ENCODE peak calls at places on chromosomes 12 and 14, in five cellular contexts. J is NT2/D1, O is HepG2, R is H1, C is GM12878. Y is an unnamed sample.
A peak's percentile ranks its signal among the peaks of the same experiment; 100 is the strongest.

GRCh38 chr12:6262635-6263034 is 47.8 kb upstream of the PLEKHG6 start:
- DNase-seq in J (no peak), O (no peak), R (no peak), C (no peak), Y (no peak)

GRCh38 chr12:123126294-123127144 is 24.4 kb downstream of the PITPNM2 start:
- DNase-seq in J (no peak), O (peak; percentile 83), R (no peak), C (no peak), Y (no peak)

GRCh38 chr12:12718382-12718761 is 1.2 kb downstream of the CDKN1B start:
- DNase-seq in J (no peak), O (no peak), R (no peak), C (no peak), Y (no peak)

GRCh38 chr14:53384073-53384472 is 230.9 kb upstream of the DDHD1 start:
- DNase-seq in J (no peak), O (no peak), R (no peak), C (no peak), Y (no peak)

GRCh38 chr12:10620078-10620779 is 6.8 kb upstream of the MAGOHB start:
- DNase-seq in J (no peak), O (no peak), R (no peak), C (no peak), Y (no peak)

GRCh38 chr12:65292241-65292640 is 13.8 kb downstream of the MSRB3 start:
- DNase-seq in J (no peak), O (no peak), R (no peak), C (no peak), Y (no peak)

GRCh38 chr12:19945559-19946485 is 422.5 kb upstream of the PDE3A start:
- DNase-seq in J (no peak), O (no peak), R (no peak), C (no peak), Y (no peak)

GRCh38 chr12:43835264-43835655 is 621 bp upstream of the TMEM117 start:
- DNase-seq in J (no peak), O (no peak), R (no peak), C (no peak), Y (no peak)

GRCh38 chr12:50458606-50459005 is 46.2 kb upstream of the DIP2B start:
- DNase-seq in J (no peak), O (no peak), R (no peak), C (no peak), Y (no peak)

GRCh38 chr12:112843272-112843671 is 51.7 kb downstream of the RPH3A start:
- DNase-seq in J (peak; percentile 67), O (no peak), R (no peak), C (no peak), Y (no peak)
- TF ChIP-seq SUZ12 in J (no peak), O (no peak), R (no peak), C (no peak), Y (no peak)

GRCh38 chr12:42002563-42002962 is 142.1 kb downstream of the GXYLT1 start:
- DNase-seq in J (no peak), O (no peak), R (no peak), C (no peak), Y (no peak)

GRCh38 chr12:41998451-41998850 is 146.2 kb downstream of the GXYLT1 start:
- DNase-seq in J (no peak), O (no peak), R (no peak), C (no peak), Y (no peak)

GRCh38 chr12:42003031-42003430 is 141.6 kb downstream of the GXYLT1 start:
- DNase-seq in J (no peak), O (no peak), R (no peak), C (no peak), Y (no peak)
- TF ChIP-seq SUZ12 in J (no peak), O (no peak), R (no peak), C (no peak), Y (no peak)

GRCh38 chr12:51752490-51752889 is 96.0 kb downstream of the FIGNL2 start:
- DNase-seq in J (no peak), O (no peak), R (no peak), C (no peak), Y (peak; percentile 60)
- TF ChIP-seq SUZ12 in J (no peak), O (no peak), R (no peak), C (no peak), Y (no peak)

DNA sequence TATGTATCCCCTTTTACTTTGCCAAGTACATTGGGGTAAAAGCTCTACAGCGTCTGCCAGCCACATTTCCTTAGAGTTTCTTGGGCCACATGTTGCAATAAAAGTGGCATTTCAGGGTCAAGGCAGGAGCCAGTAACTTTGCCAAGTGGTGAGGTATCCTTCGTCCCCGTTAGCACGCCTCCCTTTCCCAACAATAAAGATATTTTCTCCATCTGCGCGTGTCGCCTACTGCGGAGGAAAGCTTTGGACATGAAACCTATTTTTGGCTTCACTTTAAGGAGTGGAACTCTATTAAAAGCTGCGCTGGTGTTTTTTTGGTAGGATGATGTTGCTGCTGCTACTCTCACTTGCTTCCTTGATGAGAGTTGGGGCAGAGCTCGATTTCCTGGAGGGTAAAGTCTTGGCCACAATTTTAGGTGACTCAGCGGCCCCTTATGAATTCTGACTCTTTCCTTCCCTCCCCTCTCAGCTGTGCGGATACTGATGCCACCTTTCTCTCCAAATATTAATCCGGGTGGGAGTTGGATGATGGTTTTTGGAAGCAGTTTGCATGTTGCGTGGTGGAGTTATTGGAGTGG is 851 bp downstream of the CCDC91 start:
- DNase-seq in J (no peak), O (no peak), R (no peak), C (no peak), Y (peak; percentile 15)
- TF ChIP-seq SUZ12 in J (no peak), O (no peak), R (no peak), C (no peak), Y (no peak)

Y was measured in HEK293T.